ENCODE peak calls at places on chromosome 11, in seven cellular contexts. H, F, V, L, B, I and K are unnamed samples.

GRCh38 chr11:87473174-87473573 is 435.4 kb downstream of the TMEM135 start:
- DNase-seq in V (peak; percentile 97), B (no peak), L (no peak), F (peak; percentile 20), I (no peak), H (no peak), K (no peak)

GRCh38 chr11:10692716-10693115 is 839 bp downstream of the IRAG1 start:
- DNase-seq in F (no peak), B (no peak), H (no peak), L (no peak), I (peak; percentile 43), V (no peak), K (no peak)

GRCh38 chr11:30549565-30549964 is 36.6 kb downstream of the MPPED2 start:
- DNase-seq in H (no peak), F (no peak), V (no peak), B (no peak), I (peak; percentile 76), L (peak; percentile 40), K (no peak)

GRCh38 chr11:132793831-132794230 is 738.5 kb downstream of the OPCML start:
- DNase-seq in L (no peak), B (no peak), I (no peak), H (no peak), F (no peak), V (no peak), K (no peak)

GRCh38 chr11:123690490-123690889 is 36.1 kb upstream of the SCN3B start:
- DNase-seq in L (no peak), B (no peak), F (no peak), I (no peak), H (no peak), V (peak; percentile 63), K (no peak)

GRCh38 chr11:63490551-63491239 is at the start of gene PLAAT5:
- DNase-seq in F (peak; percentile 39), B (no peak), H (no peak), I (no peak), L (peak; percentile 71), V (no peak), K (peak; percentile 76)

GRCh38 chr11:134032501-134033091 is 36.3 kb upstream of the JAM3 start:
- DNase-seq in L (peak; percentile 37), I (no peak), V (no peak), B (no peak), H (no peak), F (peak; percentile 48), K (peak; percentile 78)

GRCh38 chr11:128582496-128583366 is 4.6 kb downstream of the ETS1 start:
- DNase-seq in F (no peak), B (no peak), H (no peak), L (no peak), V (peak; percentile 98), I (no peak), K (peak; percentile 59)

GRCh38 chr11:72848846-72849466 is 34.7 kb downstream of the ATG16L2 start:
- DNase-seq in V (peak; percentile 60), L (no peak), H (no peak), I (peak; percentile 75), F (peak; percentile 44), B (no peak), K (no peak)

DNA sequence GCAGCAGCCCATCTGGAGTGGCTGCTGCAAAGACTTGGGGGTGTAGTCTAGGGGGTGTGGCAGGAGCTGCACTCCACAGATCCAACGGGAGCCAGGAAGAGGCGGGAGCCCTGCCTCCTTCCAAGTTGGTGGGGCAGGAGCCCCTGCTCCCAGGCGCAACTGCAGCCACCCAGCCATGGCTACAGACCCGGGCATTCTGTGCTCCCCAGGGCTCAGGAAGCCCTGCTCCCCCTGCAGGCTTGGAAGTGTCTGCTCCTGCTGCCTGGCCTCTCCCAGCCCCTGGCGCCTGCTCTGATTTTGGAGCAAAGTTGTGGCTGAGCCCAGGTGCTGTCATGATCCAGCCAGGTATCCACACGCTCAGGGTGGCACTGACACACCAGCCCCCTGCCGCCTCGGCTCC is 58.5 kb downstream of the CCDC34 start:
- DNase-seq in V (no peak), I (no peak), B (no peak), L (no peak), H (no peak), F (no peak), K (no peak)
- TF ChIP-seq CTCF in V (no peak), I (no peak), B (no peak), L (no peak), H (no peak), F (no peak), K (no peak)

GRCh38 chr11:96259053-96259837 is 83.8 kb downstream of the MAML2 start:
- DNase-seq in B (no peak), I (no peak), F (no peak), L (no peak), H (no peak), V (peak; percentile 86), K (no peak)
- H3K4me3 ChIP-seq in B (no peak overlapping the region), I (no peak overlapping the region), F (no peak overlapping the region), L (no peak overlapping the region), H (no peak overlapping the region), V (no peak overlapping the region), K (no peak overlapping the region)

DNA sequence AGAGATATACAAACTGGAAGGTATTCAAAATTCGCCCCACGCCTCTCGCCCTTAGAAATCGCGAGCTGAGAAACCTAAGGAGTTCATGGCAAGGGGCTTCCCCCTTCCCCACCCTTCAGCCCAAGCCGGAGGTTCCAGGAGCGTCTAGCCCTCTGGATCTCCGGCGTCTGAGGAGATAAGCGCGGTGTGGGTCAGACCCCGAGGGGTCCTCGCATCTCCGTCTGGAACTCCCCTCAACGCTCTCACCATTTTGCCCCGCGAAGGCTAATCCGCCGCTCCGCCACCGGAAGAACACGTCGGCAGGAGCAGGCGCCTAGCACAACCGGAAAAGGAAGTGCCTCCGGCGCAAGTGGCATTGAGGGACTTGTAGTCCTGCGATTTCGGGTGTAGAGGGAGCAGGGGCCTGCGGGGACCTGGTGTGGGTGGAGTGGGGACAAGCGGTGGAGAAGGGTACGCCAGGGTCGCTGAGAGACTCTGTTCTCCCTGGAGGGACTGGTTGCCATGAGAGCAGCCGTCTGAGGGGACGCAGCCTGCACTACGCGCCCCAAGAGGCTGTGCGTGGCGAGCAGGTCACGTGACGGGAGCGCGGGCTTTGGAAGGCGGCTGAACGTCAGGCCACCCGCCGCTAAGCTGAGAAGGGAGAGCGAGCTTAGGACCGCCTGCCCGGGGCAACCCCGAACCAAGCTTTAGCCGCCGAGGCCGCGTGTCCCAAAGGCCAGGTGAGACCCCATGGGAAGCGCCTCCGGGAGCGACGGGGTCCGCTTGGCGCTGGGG is at the start of the genes FEN1 and TMEM258:
- DNase-seq in V (peak; percentile 94), H (peak; percentile 62), I (peak; percentile 94), F (peak; percentile 86), L (peak; percentile 93), B (peak; percentile 89), K (peak; percentile 94)
- TF ChIP-seq POLR2A in V (peak; percentile 95), H (no peak), I (peak; percentile 76), F (no peak), L (no peak), B (no peak), K (peak; percentile 68)

GRCh38 chr11:77637345-77638165 is at the start of gene CLNS1A:
- DNase-seq in H (peak; percentile 30), L (peak; percentile 95), V (peak; percentile 85), I (peak; percentile 94), F (peak; percentile 80), B (peak; percentile 86), K (peak; percentile 90)
- TF ChIP-seq CTCF in H (no peak), L (no peak), V (no peak), I (no peak), F (no peak), B (peak; percentile 21), K (no peak)